ENCODE peak calls at places on chromosomes 16 and 17, in nine cellular contexts. F is ovary, Y is A549, C is stomach, T is upper lobe of left lung, U is K562, E is SK-N-SH, G is transverse colon, S is esophagus muscularis mucosa. V is an unnamed sample.

GRCh38 chr16:48517493-48517892 is 92.5 kb downstream of the N4BP1 start:
- DNase-seq in F (no peak), Y (no peak), C (no peak), T (no peak), U (no peak), E (no peak), G (no peak), S (no peak), V (no peak)

GRCh38 chr17:40167685-40168261 is 9.5 kb upstream of the RAPGEFL1 start:
- DNase-seq in F (no peak), Y (no peak), C (no peak), T (no peak), U (no peak), E (no peak), G (no peak), S (no peak), V (no peak)

GRCh38 chr17:22435231-22435974 is 743.1 kb downstream of the KCNJ18 start:
- DNase-seq in F (no peak), Y (no peak), C (no peak), T (no peak), U (peak), E (peak), G (no peak), S (no peak), V (no peak)

GRCh38 chr16:10878644-10879498 is 1.9 kb downstream of the CIITA start:
- DNase-seq in F (peak), Y (no peak), C (peak), T (peak), U (no peak), E (peak), G (peak), S (no peak), V (no peak)

GRCh38 chr17:17749921-17750320 is 68.7 kb downstream of the RAI1 start:
- DNase-seq in F (no peak), Y (peak), C (peak), T (peak), U (peak), E (peak), G (peak), S (no peak), V (no peak)

GRCh38 chr16:60419859-60420258 is 1616.4 kb downstream of the CDH8 start:
- DNase-seq in F (no peak), Y (peak), C (no peak), T (no peak), U (no peak), E (no peak), G (no peak), S (no peak), V (no peak)

GRCh38 chr17:29246638-29247037 is at the start of gene CRYBA1:
- DNase-seq in F (no peak), Y (no peak), C (no peak), T (no peak), U (no peak), E (no peak), G (no peak), S (peak), V (no peak)

GRCh38 chr17:22470411-22471175 is 778.3 kb downstream of the KCNJ18 start:
- DNase-seq in F (no peak), Y (no peak), C (no peak), T (no peak), U (no peak), E (no peak), G (no peak), S (no peak), V (no peak)

GRCh38 chr16:12239953-12240485 is 263.5 kb downstream of the SNX29 start:
- DNase-seq in F (no peak), Y (no peak), C (no peak), T (no peak), U (no peak), E (no peak), G (no peak), S (no peak), V (no peak)

GRCh38 chr16:82037251-82037650 is 2.2 kb downstream of the HSD17B2 start:
- DNase-seq in F (no peak), Y (no peak), C (no peak), T (no peak), U (no peak), E (no peak), G (no peak), S (no peak), V (no peak)

GRCh38 chr17:59846391-59847165 is 46.2 kb downstream of the TUBD1 start:
- DNase-seq in F (peak), Y (peak), C (peak), T (peak), U (no peak), E (no peak), G (peak), S (peak), V (no peak)

GRCh38 chr16:87076950-87077749 is 240.0 kb downstream of the C16orf95 start:
- DNase-seq in F (no peak), Y (peak), C (peak), T (peak), U (peak), E (peak), G (peak), S (no peak), V (no peak)

GRCh38 chr17:45438931-45439610 is 6.4 kb upstream of the ARHGAP27 start:
- DNase-seq in F (no peak), Y (no peak), C (no peak), T (no peak), U (no peak), E (no peak), G (peak), S (no peak), V (no peak)

GRCh38 chr17:83145831-83146230 is 66.4 kb downstream of the METRNL start:
- DNase-seq in F (no peak), Y (no peak), C (no peak), T (no peak), U (no peak), E (no peak), G (no peak), S (peak), V (no peak)

GRCh38 chr16:72961115-72961832 is 86.7 kb downstream of the ZFHX3 start:
- DNase-seq in F (no peak), Y (no peak), C (no peak), T (no peak), U (peak), E (peak), G (no peak), S (no peak), V (no peak)

GRCh38 chr17:45096141-45096540 is 35.0 kb downstream of the NMT1 start:
- DNase-seq in F (no peak), Y (peak), C (no peak), T (no peak), U (no peak), E (no peak), G (no peak), S (no peak), V (no peak)

GRCh38 chr17:81438024-81438664 is 42.9 kb downstream of the BAHCC1 start:
- DNase-seq in F (no peak), Y (no peak), C (no peak), T (no peak), U (no peak), E (peak), G (no peak), S (no peak), V (no peak)

GRCh38 chr17:73988110-73988509 is 215.4 kb upstream of the RPL38 start:
- DNase-seq in F (no peak), Y (no peak), C (no peak), T (no peak), U (no peak), E (no peak), G (no peak), S (no peak), V (no peak)

GRCh38 chr17:82449883-82450356 is 632 bp downstream of the CYBC1 start:
- DNase-seq in F (no peak), Y (no peak), C (no peak), T (no peak), U (no peak), E (no peak), G (no peak), S (no peak), V (no peak)

GRCh38 chr17:75238684-75239191 is 22.7 kb downstream of the GGA3 start:
- DNase-seq in F (peak), Y (peak), C (peak), T (peak), U (peak), E (peak), G (peak), S (no peak), V (no peak)

GRCh38 chr16:11658896-11659708 is 9.2 kb upstream of the SNN start:
- DNase-seq in F (no peak), Y (no peak), C (no peak), T (no peak), U (no peak), E (no peak), G (no peak), S (no peak), V (no peak)

GRCh38 chr16:80935691-80936090 is 71.0 kb downstream of the CMC2 start:
- DNase-seq in F (no peak), Y (no peak), C (no peak), T (no peak), U (no peak), E (no peak), G (no peak), S (no peak), V (no peak)

GRCh38 chr16:64641343-64641742 is 480.5 kb downstream of the CDH11 start:
- DNase-seq in F (no peak), Y (no peak), C (no peak), T (no peak), U (no peak), E (no peak), G (no peak), S (no peak), V (no peak)

GRCh38 chr17:46942441-46943217 is 19.7 kb downstream of the GOSR2 start:
- DNase-seq in F (peak), Y (peak), C (peak), T (peak), U (peak), E (peak), G (peak), S (no peak), V (peak)

GRCh38 chr16:85819245-85819644 is 19.8 kb downstream of the COX4I1 start:
- DNase-seq in F (peak), Y (peak), C (peak), T (peak), U (peak), E (peak), G (peak), S (no peak), V (peak)

GRCh38 chr17:67490471-67490870 is 113.4 kb downstream of the PITPNC1 start:
- DNase-seq in F (no peak), Y (no peak), C (no peak), T (no peak), U (no peak), E (no peak), G (no peak), S (no peak), V (no peak)

GRCh38 chr17:79891113-79891730 is 52.0 kb upstream of the CBX4 start:
- DNase-seq in F (no peak), Y (no peak), C (no peak), T (no peak), U (no peak), E (peak), G (no peak), S (no peak), V (no peak)

GRCh38 chr16:60304078-60304477 is 1570.0 kb upstream of the GOT2 start:
- DNase-seq in F (no peak), Y (no peak), C (no peak), T (no peak), U (no peak), E (no peak), G (no peak), S (no peak), V (no peak)

GRCh38 chr17:15507001-15507400 is 39.6 kb upstream of the CDRT4 start:
- DNase-seq in F (no peak), Y (no peak), C (no peak), T (no peak), U (no peak), E (no peak), G (no peak), S (no peak), V (no peak)

GRCh38 chr17:63399856-63400255 is 46.2 kb downstream of the CYB561 start:
- DNase-seq in F (peak), Y (no peak), C (peak), T (no peak), U (no peak), E (peak), G (peak), S (no peak), V (no peak)

GRCh38 chr16:55478827-55479559 is at the start of gene MMP2:
- DNase-seq in F (peak), Y (no peak), C (peak), T (no peak), U (no peak), E (peak), G (peak), S (peak), V (peak)

GRCh38 chr16:27446721-27447120 is 44.7 kb downstream of the IL21R start:
- DNase-seq in F (no peak), Y (no peak), C (no peak), T (no peak), U (no peak), E (no peak), G (peak), S (no peak), V (no peak)

GRCh38 chr17:16081507-16082087 is 82.0 kb downstream of the TTC19 start:
- DNase-seq in F (no peak), Y (no peak), C (no peak), T (no peak), U (no peak), E (no peak), G (no peak), S (no peak), V (no peak)

GRCh38 chr17:59696682-59697277 is 10.4 kb downstream of the PTRH2 start:
- DNase-seq in F (no peak), Y (no peak), C (no peak), T (no peak), U (no peak), E (no peak), G (no peak), S (no peak), V (no peak)

GRCh38 chr17:72087876-72088275 is 32.9 kb upstream of the SOX9 start:
- DNase-seq in F (no peak), Y (no peak), C (no peak), T (no peak), U (no peak), E (no peak), G (no peak), S (no peak), V (no peak)

GRCh38 chr16:88454315-88455057 is 1.4 kb downstream of the ZFPM1 start:
- DNase-seq in F (no peak), Y (peak), C (peak), T (no peak), U (no peak), E (peak), G (peak), S (no peak), V (no peak)

GRCh38 chr17:61221597-61222471 is 177.8 kb upstream of the TBX2 start:
- DNase-seq in F (no peak), Y (no peak), C (no peak), T (no peak), U (no peak), E (no peak), G (no peak), S (no peak), V (no peak)

GRCh38 chr17:59753522-59754467 is 46.3 kb downstream of the VMP1 start:
- DNase-seq in F (no peak), Y (peak), C (no peak), T (no peak), U (peak), E (peak), G (no peak), S (no peak), V (no peak)

GRCh38 chr16:56848955-56849689 is 15.9 kb upstream of the SLC12A3 start:
- DNase-seq in F (no peak), Y (no peak), C (no peak), T (no peak), U (no peak), E (no peak), G (no peak), S (no peak), V (no peak)

GRCh38 chr17:80860703-80861359 is 130.8 kb upstream of the CHMP6 start:
- DNase-seq in F (no peak), Y (no peak), C (no peak), T (no peak), U (no peak), E (peak), G (no peak), S (no peak), V (no peak)

DNA sequence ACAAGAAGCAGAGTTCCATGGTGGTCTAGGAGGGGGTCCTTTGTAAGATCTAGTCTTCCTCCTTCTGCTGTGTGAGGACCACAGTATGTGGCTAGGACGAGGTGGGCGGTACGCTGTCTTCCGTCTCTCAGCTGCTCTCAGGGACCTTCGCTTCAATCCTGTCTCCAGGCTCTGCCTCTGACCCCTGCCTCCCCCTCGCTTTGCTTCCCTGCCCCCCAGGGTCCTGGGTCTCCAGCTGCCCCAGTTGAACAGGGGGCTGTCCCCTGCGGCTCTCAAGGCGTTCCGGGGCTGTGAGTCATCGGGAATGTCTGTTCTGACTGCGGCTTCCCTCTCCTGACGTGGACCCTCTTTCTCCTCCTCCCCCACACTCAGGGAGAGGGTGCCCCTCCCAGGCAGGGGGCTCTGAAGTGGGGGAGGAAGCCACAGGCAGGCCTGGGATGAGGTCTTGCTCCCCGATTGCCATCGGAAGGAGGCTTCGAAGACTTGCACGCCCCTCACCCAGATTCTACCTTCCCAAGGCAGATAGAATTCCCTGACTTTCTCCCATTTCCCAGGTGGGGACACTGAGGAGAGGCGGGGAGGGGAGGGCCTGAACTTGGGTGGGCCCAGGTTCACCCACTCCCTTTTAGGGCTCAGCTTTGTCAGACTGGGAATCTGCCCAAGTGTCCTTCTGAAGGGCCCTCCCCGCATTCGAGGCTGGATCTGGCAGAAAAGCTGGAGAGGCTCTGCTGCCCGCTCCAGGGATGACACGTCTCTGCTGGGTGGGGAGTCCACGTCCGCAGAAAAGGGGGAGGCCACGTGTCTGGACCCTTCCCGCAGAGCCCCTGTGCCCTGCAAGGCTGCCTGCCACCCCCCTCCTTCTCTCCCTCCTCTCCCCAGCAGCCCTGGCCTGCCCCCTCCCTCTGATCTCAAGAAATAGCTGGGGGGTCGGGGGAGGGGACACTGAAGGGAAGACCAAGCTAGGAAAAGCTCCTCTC is 9.1 kb upstream of the COL1A1 start:
- DNase-seq in F (peak), Y (peak), C (no peak), T (peak), U (peak), E (peak), G (peak), S (no peak), V (no peak)
- TF ChIP-seq EP300 in F (no peak), Y (no peak), C (no peak), T (no peak), U (no peak), E (peak), G (no peak), S (no peak), V (no peak)

DNA sequence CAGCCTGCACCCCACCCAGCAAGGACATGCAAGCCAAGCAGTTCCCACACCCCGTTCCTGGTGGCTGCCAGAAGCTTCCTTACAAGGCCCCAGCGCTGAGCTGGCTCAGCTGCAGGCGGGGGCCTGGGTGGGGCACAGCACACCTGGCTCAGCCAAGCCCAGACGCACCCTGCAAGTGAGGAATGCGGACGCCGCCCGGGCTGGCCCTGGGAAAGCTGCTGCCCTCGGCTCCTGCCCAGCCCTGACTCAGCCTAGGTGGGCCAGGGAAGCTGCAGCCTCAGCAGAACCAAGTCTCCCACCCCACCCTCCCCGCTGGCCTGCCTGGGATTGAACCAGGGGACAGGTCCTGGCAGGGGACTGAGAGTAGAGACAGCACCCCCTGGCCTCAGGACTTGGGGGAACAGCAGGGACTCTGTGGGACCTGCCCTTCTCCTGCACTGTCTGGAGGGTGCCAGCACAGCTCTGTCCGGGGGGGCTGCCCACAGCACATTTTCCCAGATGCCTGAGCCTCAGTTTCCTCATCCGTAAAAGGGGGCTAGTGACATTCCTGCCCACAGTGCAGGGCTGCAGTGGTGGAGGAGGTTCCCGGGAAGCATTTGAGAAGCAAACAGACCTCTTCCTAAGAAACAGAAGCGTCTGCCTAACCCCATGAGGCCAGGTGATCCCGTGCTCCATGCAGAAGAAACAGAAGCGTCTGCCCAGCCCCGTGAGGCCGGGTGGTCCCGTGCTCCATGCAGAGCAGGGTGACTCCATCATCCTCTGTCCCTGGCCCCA is 29.9 kb upstream of the KRT17 start:
- DNase-seq in F (no peak), Y (peak), C (peak), T (peak), U (no peak), E (no peak), G (peak), S (no peak), V (no peak)
- TF ChIP-seq CTCF in F (no peak), Y (no peak), C (no peak), T (no peak), U (no peak), E (no peak), G (no peak), S (no peak), V (no peak)

DNA sequence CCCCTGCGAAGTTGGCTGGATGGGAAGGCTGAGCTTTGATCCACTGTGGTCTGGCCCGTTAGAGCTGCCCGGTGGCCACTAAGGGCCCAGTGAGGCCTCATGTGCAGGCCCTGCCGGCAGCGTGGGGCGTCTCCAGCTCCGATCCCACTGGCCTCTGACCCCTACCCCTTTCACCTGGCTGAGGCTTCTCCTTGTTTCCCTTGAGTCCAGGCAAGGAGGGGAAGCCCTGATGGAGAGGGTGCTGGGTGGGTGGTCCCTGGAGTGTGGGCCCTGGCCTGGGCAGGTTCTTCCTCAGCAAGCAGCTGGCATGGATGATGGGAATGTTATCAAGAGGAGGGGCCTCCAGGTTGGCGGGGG is 356.8 kb downstream of the SEC14L1 start:
- DNase-seq in F (no peak), Y (no peak), C (no peak), T (no peak), U (no peak), E (peak), G (peak), S (no peak), V (peak)
- TF ChIP-seq EP300 in F (no peak), Y (no peak), C (no peak), T (no peak), U (no peak), E (no peak), G (no peak), S (no peak), V (no peak)

DNA sequence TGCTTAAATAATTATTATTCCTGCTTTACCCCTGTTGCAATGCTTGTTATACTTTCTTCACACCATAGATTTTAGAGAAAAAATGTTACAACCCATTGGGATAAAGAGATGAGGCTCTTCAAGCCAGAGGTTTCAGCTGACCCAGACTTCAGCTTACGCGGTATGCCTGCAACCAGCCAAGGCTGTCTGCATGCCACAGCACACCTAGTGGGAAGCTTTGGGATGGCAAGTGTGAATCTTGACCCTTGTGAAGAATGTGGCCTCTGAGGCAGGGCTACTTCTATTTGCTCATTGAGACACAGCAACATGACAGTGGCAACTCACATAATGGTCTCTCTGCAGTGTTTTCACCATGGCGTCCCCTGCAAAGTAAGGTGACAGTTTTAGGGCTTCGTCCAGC is 193.9 kb upstream of the PIRT start:
- DNase-seq in F (no peak), Y (peak), C (no peak), T (no peak), U (no peak), E (no peak), G (no peak), S (no peak), V (no peak)
- TF ChIP-seq CTCF in F (no peak), Y (no peak), C (no peak), T (no peak), U (no peak), E (peak), G (no peak), S (no peak), V (no peak)

V was measured in tibial nerve.